ENCODE peak calls at places on chromosomes 6 and 20, in nine cellular contexts. P is effector memory CD4-positive, alpha-beta T cell; T is stimulated activated CD4-positive, alpha-beta T cell treated with anti-CD3 and anti-CD28 coated beads, Interleukin-1b, Interleukin-23, amount 100 ng/mL, for 4 hours; F is activated T-cell treated with anti-CD3 and anti-CD28 coated beads for 48 hours; G is T-helper 2 cell; K is CD4-positive, alpha-beta T cell; S is astrocyte of the cerebellum; O is GM18507; E is T47D. B is an unnamed sample.

GRCh38 chr6:44044154-44044539 is 83.1 kb downstream of the MRPL14 start:
- DNase-seq in P (no peak), T (no peak), F (no peak), G (no peak), K (no peak), S (no peak), O (no peak), E (no peak), B (no peak)

GRCh38 chr6:157407637-157408036 is 26.6 kb downstream of the ZDHHC14 start:
- DNase-seq in P (no peak), T (no peak), F (no peak), G (no peak), K (no peak), S (no peak), O (no peak), E (no peak), B (no peak)

GRCh38 chr6:16705403-16705993 is 55.8 kb downstream of the ATXN1 start:
- DNase-seq in P (no peak), T (no peak), F (no peak), G (no peak), K (no peak), S (no peak), O (no peak), E (no peak), B (no peak)

GRCh38 chr20:13649548-13649947 is 10.8 kb upstream of the TASP1 start:
- DNase-seq in P (no peak), T (no peak), F (no peak), G (no peak), K (no peak), S (peak; percentile 44), O (no peak), E (no peak), B (no peak)

GRCh38 chr6:156686429-156686939 is 90.7 kb upstream of the ARID1B start:
- DNase-seq in P (no peak), T (peak; percentile 5), F (no peak), G (no peak), K (peak; percentile 23), S (peak; percentile 27), O (no peak), E (no peak), B (peak; percentile 23)

GRCh38 chr6:57248311-57248895 is 26.3 kb upstream of the RAB23 start:
- DNase-seq in P (no peak), T (no peak), F (no peak), G (no peak), K (no peak), S (no peak), O (no peak), E (no peak), B (no peak)

GRCh38 chr6:157563611-157564284 is 182.8 kb downstream of the ZDHHC14 start:
- DNase-seq in P (no peak), T (no peak), F (no peak), G (no peak), K (no peak), S (peak; percentile 26), O (peak; percentile 61), E (no peak), B (no peak)

GRCh38 chr6:144294016-144294415 is 8.9 kb downstream of the UTRN start:
- DNase-seq in P (no peak), T (no peak), F (no peak), G (no peak), K (no peak), S (peak; percentile 79), O (no peak), E (no peak), B (no peak)

GRCh38 chr6:124699038-124699437 is 263.2 kb upstream of the RNF217 start:
- DNase-seq in P (no peak), T (no peak), F (no peak), G (no peak), K (no peak), S (no peak), O (no peak), E (no peak), B (no peak)

GRCh38 chr6:94323853-94324252 is 904.5 kb upstream of the EPHA7 start:
- DNase-seq in P (no peak), T (no peak), F (no peak), G (no peak), K (no peak), S (no peak), O (no peak), E (no peak), B (no peak)

GRCh38 chr6:218153-219018 is 73.9 kb upstream of the DUSP22 start:
- DNase-seq in P (no peak), T (no peak), F (no peak), G (no peak), K (no peak), S (no peak), O (no peak), E (no peak), B (no peak)

GRCh38 chr6:37007340-37008043 is 2.0 kb downstream of the FGD2 start:
- DNase-seq in P (no peak), T (no peak), F (no peak), G (no peak), K (no peak), S (no peak), O (no peak), E (no peak), B (no peak)

GRCh38 chr6:132063738-132064137 is 112.6 kb upstream of the CCN2 start:
- DNase-seq in P (no peak), T (no peak), F (no peak), G (no peak), K (no peak), S (peak; percentile 66), O (no peak), E (no peak), B (no peak)

GRCh38 chr6:89205819-89206218 is 11.3 kb downstream of the GABRR1 start:
- DNase-seq in P (no peak), T (no peak), F (no peak), G (no peak), K (no peak), S (no peak), O (no peak), E (no peak), B (no peak)

GRCh38 chr6:145096846-145097245 is 638.5 kb downstream of the EPM2A start:
- DNase-seq in P (no peak), T (no peak), F (no peak), G (no peak), K (no peak), S (no peak), O (no peak), E (no peak), B (no peak)

GRCh38 chr6:113447088-113447831 is 409.9 kb upstream of the MARCKS start:
- DNase-seq in P (no peak), T (no peak), F (no peak), G (no peak), K (no peak), S (peak; percentile 76), O (no peak), E (no peak), B (no peak)

GRCh38 chr6:75856902-75857301 is 107.9 kb downstream of the MYO6 start:
- DNase-seq in P (no peak), T (no peak), F (no peak), G (no peak), K (no peak), S (no peak), O (no peak), E (no peak), B (no peak)

GRCh38 chr20:54172856-54173652 is 732 bp downstream of the CYP24A1 start:
- DNase-seq in P (no peak), T (no peak), F (no peak), G (no peak), K (no peak), S (no peak), O (no peak), E (no peak), B (no peak)

GRCh38 chr6:169424821-169425240 is 171.2 kb upstream of the THBS2 start:
- DNase-seq in P (no peak), T (no peak), F (no peak), G (no peak), K (no peak), S (peak; percentile 15), O (no peak), E (no peak), B (no peak)

GRCh38 chr20:10219452-10219791 is 792 bp downstream of the SNAP25 start:
- DNase-seq in P (peak; percentile 22), T (peak; percentile 52), F (peak; percentile 54), G (peak; percentile 24), K (peak; percentile 29), S (peak; percentile 49), O (peak; percentile 35), E (peak; percentile 67), B (peak; percentile 71)

GRCh38 chr6:19142236-19142635 is 694.9 kb upstream of the ID4 start:
- DNase-seq in P (no peak), T (no peak), F (no peak), G (no peak), K (no peak), S (no peak), O (no peak), E (no peak), B (no peak)

GRCh38 chr6:116010400-116011095 is 50.1 kb downstream of the FRK start:
- DNase-seq in P (peak; percentile 2), T (peak; percentile 32), F (peak; percentile 40), G (no peak), K (peak; percentile 5), S (peak; percentile 56), O (no peak), E (no peak), B (peak; percentile 34)

GRCh38 chr6:18269717-18270116 is 5.4 kb upstream of the DEK start:
- DNase-seq in P (no peak), T (no peak), F (no peak), G (no peak), K (no peak), S (no peak), O (no peak), E (no peak), B (no peak)

GRCh38 chr6:21846541-21847451 is 253.2 kb downstream of the SOX4 start:
- DNase-seq in P (no peak), T (no peak), F (peak; percentile 3), G (no peak), K (no peak), S (no peak), O (no peak), E (no peak), B (no peak)

GRCh38 chr20:41141153-41141815 is 3.9 kb downstream of the PLCG1 start:
- DNase-seq in P (no peak), T (no peak), F (no peak), G (no peak), K (no peak), S (no peak), O (no peak), E (no peak), B (no peak)

GRCh38 chr6:156857573-156857972 is 80.4 kb downstream of the ARID1B start:
- DNase-seq in P (no peak), T (no peak), F (no peak), G (no peak), K (no peak), S (no peak), O (no peak), E (no peak), B (no peak)

GRCh38 chr6:89386917-89387491 is 25.1 kb downstream of the RRAGD start:
- DNase-seq in P (no peak), T (no peak), F (no peak), G (no peak), K (no peak), S (no peak), O (no peak), E (no peak), B (no peak)

GRCh38 chr6:143513410-143513809 is 1.9 kb upstream of the FUCA2 start:
- DNase-seq in P (peak; percentile 17), T (no peak), F (peak; percentile 30), G (peak; percentile 27), K (no peak), S (no peak), O (no peak), E (peak; percentile 13), B (peak; percentile 56)